ENCODE peak calls at places on chromosomes 7 and 10, in five cellular contexts. P, E, H, R and Y are unnamed samples.

GRCh38 chr7:65307651-65308299 is 65.9 kb upstream of the ZNF92 start:
- DNase-seq in P (peak; percentile 17), E (no peak), H (peak; percentile 79), R (peak; percentile 38), Y (peak; percentile 38)

GRCh38 chr7:19491821-19492452 is 216.9 kb downstream of the POLR1F start:
- DNase-seq in P (peak; percentile 18), E (no peak), H (peak; percentile 37), R (peak; percentile 10), Y (peak; percentile 12)

GRCh38 chr7:104967088-104967487 is 46.9 kb upstream of the KMT2E start:
- DNase-seq in P (no peak), E (no peak), H (no peak), R (no peak), Y (no peak)

GRCh38 chr7:55005241-55005836 is 13.5 kb upstream of the EGFR start:
- DNase-seq in P (no peak), E (no peak), H (no peak), R (no peak), Y (no peak)

GRCh38 chr10:80596391-80597257 is 58.9 kb downstream of the SH2D4B start:
- DNase-seq in P (peak; percentile 30), E (no peak), H (peak; percentile 72), R (peak; percentile 14), Y (peak; percentile 25)

GRCh38 chr7:142375710-142376313 is 118.0 kb upstream of the PRSS58 start:
- DNase-seq in P (no peak), E (no peak), H (no peak), R (no peak), Y (no peak)

GRCh38 chr10:131178956-131179355 is 132.6 kb downstream of the TCERG1L start:
- DNase-seq in P (no peak), E (peak; percentile 42), H (no peak), R (no peak), Y (no peak)

GRCh38 chr10:66349726-66350125 is 576.1 kb upstream of the LRRTM3 start:
- DNase-seq in P (no peak), E (no peak), H (no peak), R (peak; percentile 11), Y (no peak)

GRCh38 chr10:20396168-20396567 is 500.9 kb downstream of the NEBL start:
- DNase-seq in P (no peak), E (no peak), H (no peak), R (no peak), Y (no peak)

GRCh38 chr7:21724562-21724961 is 181.7 kb downstream of the DNAH11 start:
- DNase-seq in P (no peak), E (no peak), H (no peak), R (no peak), Y (no peak)

GRCh38 chr10:37700886-37701780 is 156.3 kb downstream of the ZNF248 start:
- DNase-seq in P (no peak), E (peak; percentile 54), H (no peak), R (no peak), Y (no peak)

GRCh38 chr10:4939224-4940072 is 23.8 kb upstream of the AKR1C1 start:
- DNase-seq in P (no peak), E (no peak), H (no peak), R (no peak), Y (no peak)

GRCh38 chr7:29045258-29046095 is 87.3 kb upstream of the TRIL start:
- DNase-seq in P (no peak), E (no peak), H (no peak), R (no peak), Y (no peak)

GRCh38 chr10:13615650-13616049 is 28.9 kb downstream of the PRPF18 start:
- DNase-seq in P (peak; percentile 82), E (no peak), H (peak; percentile 26), R (peak; percentile 42), Y (no peak)

GRCh38 chr7:100892364-100893317 is 3.0 kb downstream of the ACHE start:
- DNase-seq in P (no peak), E (no peak), H (no peak), R (no peak), Y (no peak)

GRCh38 chr7:92448185-92448747 is 984 bp downstream of the GATAD1 start:
- DNase-seq in P (peak; percentile 72), E (peak; percentile 67), H (peak; percentile 68), R (peak; percentile 52), Y (peak; percentile 61)

GRCh38 chr7:10973942-10974716 is 457 bp downstream of the PHF14 start:
- DNase-seq in P (peak; percentile 42), E (no peak), H (peak; percentile 33), R (peak; percentile 21), Y (no peak)

GRCh38 chr10:16886032-16886431 is 68.8 kb upstream of the RSU1 start:
- DNase-seq in P (no peak), E (no peak), H (peak; percentile 29), R (no peak), Y (no peak)

GRCh38 chr10:3886666-3887251 is 101.8 kb upstream of the KLF6 start:
- DNase-seq in P (peak; percentile 82), E (no peak), H (no peak), R (peak; percentile 97), Y (no peak)

GRCh38 chr10:75431180-75432111 is at the start of gene LRMDA:
- DNase-seq in P (no peak), E (peak; percentile 86), H (no peak), R (no peak), Y (no peak)

GRCh38 chr7:139023076-139023475 is 12.8 kb downstream of the ZC3HAV1L start:
- DNase-seq in P (no peak), E (no peak), H (no peak), R (peak; percentile 20), Y (no peak)

GRCh38 chr10:119355930-119356329 is 148.6 kb downstream of the GRK5 start:
- DNase-seq in P (no peak), E (no peak), H (peak; percentile 17), R (no peak), Y (no peak)

GRCh38 chr10:12448340-12448728 is 99.0 kb downstream of the CAMK1D start:
- DNase-seq in P (no peak), E (no peak), H (peak; percentile 16), R (no peak), Y (no peak)

GRCh38 chr7:1025747-1026581 is 18.4 kb upstream of the GPR146 start:
- DNase-seq in P (no peak), E (no peak), H (no peak), R (no peak), Y (no peak)

GRCh38 chr10:77131214-77131613 is 506.4 kb downstream of the KCNMA1 start:
- DNase-seq in P (no peak), E (no peak), H (no peak), R (peak; percentile 57), Y (no peak)

GRCh38 chr7:151051108-151051507 is 2.8 kb downstream of the ASIC3 start:
- DNase-seq in P (peak; percentile 26), E (peak; percentile 79), H (peak; percentile 78), R (peak; percentile 53), Y (no peak)

DNA sequence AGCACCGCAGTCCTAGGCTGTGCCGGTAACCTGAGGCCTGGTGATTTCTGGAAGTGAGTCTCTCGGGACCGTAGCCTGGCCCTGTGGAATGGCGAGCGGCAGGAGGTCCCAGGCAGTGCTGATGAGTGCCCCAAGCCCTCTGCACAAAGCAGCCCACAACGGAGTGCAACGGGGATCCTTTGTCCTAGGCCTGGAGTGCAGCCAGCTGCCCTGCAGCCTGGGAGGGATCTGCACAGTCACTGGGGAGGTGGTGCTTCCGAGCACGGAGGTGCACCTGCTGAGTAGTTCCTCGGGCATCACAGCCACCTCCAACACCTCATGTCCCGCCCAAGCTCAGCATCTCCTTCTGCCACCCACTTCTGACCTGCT is 162.8 kb upstream of the ZMIZ1 start:
- DNase-seq in P (no peak), E (peak; percentile 45), H (no peak), R (no peak), Y (no peak)
- H3K27me3 ChIP-seq in P (no peaks in the 10 kb centered on the region), E (no peaks in the 10 kb centered on the region), H (no peaks in the 10 kb centered on the region), R (peaks cover 7% of the 10 kb centered on the region), Y (no peaks in the 10 kb centered on the region)

GRCh38 chr7:155808551-155809331 is 3.5 kb downstream of the SHH start:
- DNase-seq in P (no peak), E (peak; percentile 75), H (no peak), R (no peak), Y (no peak)

GRCh38 chr7:155806096-155806871 is 6.0 kb downstream of the SHH start:
- DNase-seq in P (no peak), E (no peak), H (no peak), R (no peak), Y (no peak)

GRCh38 chr7:155809332-155809946 is 2.8 kb downstream of the SHH start:
- DNase-seq in P (no peak), E (peak; percentile 79), H (no peak), R (no peak), Y (no peak)

GRCh38 chr7:155807013-155807804 is 5.1 kb downstream of the SHH start:
- DNase-seq in P (no peak), E (peak; percentile 70), H (no peak), R (no peak), Y (no peak)

GRCh38 chr7:155807805-155808550 is 4.3 kb downstream of the SHH start:
- DNase-seq in P (no peak), E (peak; percentile 78), H (no peak), R (no peak), Y (no peak)
- H3K27me3 ChIP-seq in P (peaks cover 97% of the 10 kb centered on the region), E (peaks cover 92% of the 10 kb centered on the region), H (peaks cover 89% of the 10 kb centered on the region), R (peaks cover 63% of the 10 kb centered on the region), Y (peaks cover 2% of the 10 kb centered on the region)

DNA sequence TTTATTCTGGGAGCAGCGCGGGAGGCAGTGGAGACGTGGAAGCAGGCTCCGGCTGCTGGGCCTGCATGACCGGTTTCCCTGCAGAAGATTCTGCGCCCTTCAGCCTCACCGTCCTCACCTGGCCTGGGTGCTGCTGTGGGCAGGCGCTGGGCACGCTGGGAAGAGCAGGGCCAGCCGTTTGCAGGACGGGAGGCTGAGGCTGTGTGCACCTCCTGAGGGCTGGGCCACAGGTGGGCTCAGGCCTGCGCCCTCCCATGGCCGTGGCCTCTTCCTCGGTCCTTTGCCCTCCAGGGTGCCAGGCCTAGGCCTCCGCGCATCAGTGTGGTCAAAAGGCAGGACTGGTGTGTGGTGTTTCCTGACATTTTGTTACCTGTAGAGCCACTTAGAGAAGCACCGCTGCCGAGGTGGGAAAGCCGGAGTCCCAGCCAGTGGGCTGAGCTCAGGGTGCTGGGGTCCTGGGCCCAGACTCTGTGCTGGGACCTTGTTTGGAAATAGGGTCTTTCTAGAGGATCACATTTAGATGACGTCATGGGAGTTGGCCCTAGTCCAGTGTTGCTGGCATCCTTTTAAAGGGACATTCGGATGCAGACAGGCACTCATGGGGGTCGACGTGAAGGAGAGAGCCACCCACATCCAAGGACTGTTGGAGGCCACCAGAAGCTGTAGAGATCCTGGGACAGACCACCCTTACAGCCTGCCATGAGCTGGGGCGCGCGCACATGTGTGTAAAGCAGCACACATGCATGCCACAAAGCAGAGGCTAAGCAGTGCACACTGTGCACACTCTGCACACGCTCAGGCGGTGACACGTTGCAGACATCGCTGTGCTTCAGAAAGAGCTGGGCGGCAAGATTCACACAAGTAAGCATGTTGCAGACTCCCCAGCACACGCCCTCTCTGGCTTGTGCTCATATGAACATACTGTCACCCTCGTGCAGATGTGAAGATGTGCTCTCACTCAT is 478.5 kb downstream of the DNAJB6 start:
- DNase-seq in P (no peak), E (peak; percentile 49), H (no peak), R (no peak), Y (no peak)
- H3K27me3 ChIP-seq in P (no peaks in the 10 kb centered on the region), E (no peaks in the 10 kb centered on the region), H (no peaks in the 10 kb centered on the region), R (no peaks in the 10 kb centered on the region), Y (no peaks in the 10 kb centered on the region)

DNA sequence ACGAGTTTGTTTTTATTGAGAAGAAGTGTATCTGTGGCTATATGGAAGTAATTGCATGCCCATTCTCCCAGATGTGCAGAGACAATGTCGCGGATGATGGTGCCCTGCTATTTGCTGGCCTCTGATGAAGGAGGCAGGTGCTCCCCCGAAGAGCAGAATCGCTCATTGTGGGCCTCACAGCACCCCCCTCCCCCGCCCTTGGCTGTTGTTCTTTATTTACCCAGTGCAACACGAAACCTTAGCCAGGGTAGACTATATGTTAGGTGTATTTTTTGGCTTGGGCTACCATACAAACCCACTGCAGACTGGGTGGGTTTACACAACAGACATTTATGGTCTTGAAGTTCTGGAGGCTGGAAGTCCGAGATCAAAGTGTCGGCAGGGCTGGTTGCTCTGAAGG is 3.4 kb upstream of the ADCY1 start:
- DNase-seq in P (no peak), E (no peak), H (no peak), R (no peak), Y (no peak)
- H3K27me3 ChIP-seq in P (peaks cover 36% of the 10 kb centered on the region), E (peaks cover 16% of the 10 kb centered on the region), H (peaks cover 39% of the 10 kb centered on the region), R (peaks cover 37% of the 10 kb centered on the region), Y (peaks cover 45% of the 10 kb centered on the region)